ENCODE peak calls at places on chromosome 1, in seven cellular contexts. M, N, S, B, L, A and O are unnamed samples.

GRCh38 chr1:212482352-212483153 is 49.8 kb downstream of the NENF start:
- DNase-seq in L (no peak), N (no peak), B (no peak), A (no peak), M (peak; percentile 66), S (no peak), O (no peak)

GRCh38 chr1:12654004-12654567 is 10.2 kb downstream of the AADACL4 start:
- DNase-seq in L (peak; percentile 2), M (peak; percentile 23), B (no peak), A (no peak), S (no peak), N (no peak), O (no peak)

GRCh38 chr1:25568090-25568833 is 24.9 kb downstream of the LDLRAP1 start:
- DNase-seq in B (no peak), A (no peak), S (no peak), N (no peak), L (peak; percentile 99), M (peak; percentile 78), O (no peak)

GRCh38 chr1:15033264-15033663 is 120.3 kb upstream of the TMEM51 start:
- DNase-seq in A (no peak), L (peak; percentile 50), N (no peak), S (no peak), B (no peak), M (peak; percentile 4), O (no peak)

GRCh38 chr1:177122461-177122860 is 42.1 kb downstream of the ASTN1 start:
- DNase-seq in A (no peak), N (no peak), B (no peak), M (no peak), S (no peak), L (no peak), O (no peak)

GRCh38 chr1:28783363-28783762 is 28.6 kb upstream of the OPRD1 start:
- DNase-seq in S (no peak), B (no peak), L (no peak), A (no peak), M (no peak), N (no peak), O (no peak)

GRCh38 chr1:236425031-236425663 is 31.1 kb downstream of the EDARADD start:
- DNase-seq in M (peak; percentile 13), A (peak; percentile 24), S (peak; percentile 58), N (peak; percentile 34), B (no peak), L (no peak), O (no peak)

GRCh38 chr1:91795601-91796389 is 90.2 kb downstream of the TGFBR3 start:
- DNase-seq in L (peak; percentile 32), N (no peak), A (no peak), M (peak; percentile 79), S (no peak), B (no peak), O (no peak)

GRCh38 chr1:201597551-201598230 is 58.8 kb downstream of the NAV1 start:
- DNase-seq in N (no peak), S (no peak), M (no peak), L (peak; percentile 63), B (no peak), A (no peak), O (peak; percentile 35)

GRCh38 chr1:178451529-178451928 is 45.2 kb downstream of the CLEC20A start:
- DNase-seq in S (no peak), M (peak; percentile 79), N (no peak), A (no peak), B (no peak), L (no peak), O (no peak)

GRCh38 chr1:69191280-69191679 is 376.4 kb upstream of the LRRC7 start:
- DNase-seq in N (no peak), A (no peak), L (no peak), B (no peak), S (no peak), M (no peak), O (no peak)

GRCh38 chr1:62436039-62436465 is 797 bp upstream of the USP1 start:
- DNase-seq in N (peak; percentile 93), L (peak; percentile 99), B (peak; percentile 86), M (no peak), A (peak; percentile 96), S (peak; percentile 56), O (no peak)

GRCh38 chr1:7541629-7542028 is 229.5 kb upstream of the VAMP3 start:
- DNase-seq in B (no peak), N (no peak), S (no peak), M (no peak), L (no peak), A (no peak), O (no peak)

GRCh38 chr1:198681247-198681646 is 42.4 kb downstream of the PTPRC start:
- DNase-seq in B (no peak), S (no peak), A (no peak), N (no peak), M (no peak), L (no peak), O (no peak)

GRCh38 chr1:64183985-64184440 is 19.4 kb upstream of the UBE2U start:
- DNase-seq in B (no peak), M (peak; percentile 70), S (no peak), L (peak; percentile 95), N (no peak), A (no peak), O (no peak)

GRCh38 chr1:14498839-14499238 is 99.6 kb upstream of the KAZN start:
- DNase-seq in S (no peak), M (no peak), B (no peak), L (no peak), N (no peak), A (no peak), O (no peak)

GRCh38 chr1:178126790-178127189 is 32.9 kb downstream of the RASAL2 start:
- DNase-seq in S (no peak), A (no peak), N (no peak), L (peak; percentile 96), M (peak; percentile 96), B (no peak), O (no peak)

GRCh38 chr1:160078392-160079195 is 2.7 kb upstream of the KCNJ9 start:
- DNase-seq in S (peak; percentile 65), A (peak; percentile 60), B (no peak), M (peak; percentile 44), L (peak; percentile 49), N (peak; percentile 73), O (no peak)

GRCh38 chr1:196009362-196009761 is 598.9 kb downstream of the KCNT2 start:
- DNase-seq in L (no peak), S (no peak), B (no peak), N (no peak), M (no peak), A (no peak), O (no peak)

GRCh38 chr1:5983361-5984103 is 8.7 kb downstream of the NPHP4 start:
- DNase-seq in N (no peak), B (no peak), M (peak; percentile 91), A (no peak), L (peak; percentile 56), S (no peak), O (no peak)